ENCODE peak calls at places on chromosomes 4 and X, in seven cellular contexts. U is kidney tubule cell, N is uterus, L is prostate gland, T is caudate nucleus, R is RWPE1, H is iris pigment epithelial cell. J is an unnamed sample.

GRCh38 chr4:158051401-158052235 is 121.2 kb downstream of the GASK1B start:
- DNase-seq in U (peak), N (peak), L (no peak), T (no peak), R (no peak), H (peak), J (no peak)

GRCh38 chr4:5222951-5223350 is 171.7 kb downstream of the STK32B start:
- DNase-seq in U (no peak), N (no peak), L (no peak), T (no peak), R (no peak), H (no peak), J (no peak)

GRCh38 chr4:157127571-157127970 is 51.6 kb downstream of the GLRB start:
- DNase-seq in U (no peak), N (no peak), L (no peak), T (no peak), R (no peak), H (no peak), J (no peak)

GRCh38 chr4:7297374-7297773 is 105.0 kb downstream of the SORCS2 start:
- DNase-seq in U (no peak), N (no peak), L (no peak), T (no peak), R (no peak), H (no peak), J (no peak)

GRCh38 chr4:121189811-121190210 is 25.7 kb upstream of the TNIP3 start:
- DNase-seq in U (no peak), N (no peak), L (no peak), T (no peak), R (no peak), H (no peak), J (no peak)

GRCh38 chr4:156615066-156615514 is 356.5 kb downstream of the PDGFC start:
- DNase-seq in U (peak), N (peak), L (no peak), T (no peak), R (no peak), H (peak), J (no peak)

GRCh38 chr4:186554485-186554884 is 882 bp downstream of the MTNR1A start:
- DNase-seq in U (peak), N (no peak), L (peak), T (no peak), R (peak), H (peak), J (no peak)

GRCh38 chr4:155666701-155667537 is at the start of gene GUCY1A1:
- DNase-seq in U (peak), N (peak), L (peak), T (peak), R (peak), H (peak), J (peak)

GRCh38 chr4:77465271-77465670 is 140.3 kb upstream of the CXCL13 start:
- DNase-seq in U (peak), N (no peak), L (peak), T (no peak), R (peak), H (peak), J (no peak)

GRCh38 chr4:78720151-78720726 is 55.9 kb upstream of the BMP2K start:
- DNase-seq in U (no peak), N (no peak), L (no peak), T (no peak), R (no peak), H (no peak), J (no peak)

GRCh38 chrX:20547649-20548051 is 280.9 kb upstream of the RPS6KA3 start:
- DNase-seq in U (peak), N (no peak), L (peak), T (no peak), R (no peak), H (peak), J (no peak)

GRCh38 chr4:182649698-182650477 is 267.3 kb downstream of the DCTD start:
- DNase-seq in U (no peak), N (no peak), L (no peak), T (no peak), R (no peak), H (no peak), J (no peak)

GRCh38 chr4:106301393-106302084 is 14.5 kb downstream of the TBCK start:
- DNase-seq in U (no peak), N (no peak), L (no peak), T (no peak), R (no peak), H (peak), J (no peak)

GRCh38 chrX:150977411-150978162 is 5.5 kb upstream of the HMGB3 start:
- DNase-seq in U (no peak), N (no peak), L (no peak), T (no peak), R (no peak), H (no peak), J (no peak)

GRCh38 chr4:70737006-70737405 is 15.2 kb downstream of the RUFY3 start:
- DNase-seq in U (no peak), N (no peak), L (no peak), T (no peak), R (no peak), H (no peak), J (no peak)

GRCh38 chrX:134764202-134764785 is 106.0 kb upstream of the PLAC1 start:
- DNase-seq in U (peak), N (no peak), L (no peak), T (no peak), R (peak), H (peak), J (no peak)

GRCh38 chrX:47572773-47573333 is 9.4 kb upstream of the TIMP1 start:
- DNase-seq in U (no peak), N (no peak), L (no peak), T (no peak), R (no peak), H (no peak), J (no peak)

GRCh38 chr4:124121511-124121934 is 591.0 kb downstream of the ANKRD50 start:
- DNase-seq in U (peak), N (no peak), L (peak), T (no peak), R (no peak), H (peak), J (no peak)

GRCh38 chr4:141788169-141788915 is 152.0 kb downstream of the IL15 start:
- DNase-seq in U (no peak), N (no peak), L (no peak), T (no peak), R (no peak), H (peak), J (no peak)

GRCh38 chr4:51843309-51844156 is 580 bp downstream of the DCUN1D4 start:
- DNase-seq in U (peak), N (peak), L (peak), T (peak), R (peak), H (peak), J (peak)

GRCh38 chr4:94076498-94076897 is 131.2 kb upstream of the SMARCAD1 start:
- DNase-seq in U (no peak), N (no peak), L (no peak), T (no peak), R (no peak), H (no peak), J (no peak)

GRCh38 chrX:21374994-21375794 is 976 bp downstream of the CNKSR2 start:
- DNase-seq in U (no peak), N (no peak), L (no peak), T (no peak), R (no peak), H (no peak), J (no peak)

GRCh38 chr4:128477540-128477939 is 189.9 kb upstream of the PGRMC2 start:
- DNase-seq in U (no peak), N (no peak), L (no peak), T (no peak), R (no peak), H (no peak), J (no peak)

GRCh38 chrX:34563809-34564208 is 93.3 kb downstream of the TMEM47 start:
- DNase-seq in U (peak), N (no peak), L (no peak), T (no peak), R (no peak), H (no peak), J (no peak)

GRCh38 chr4:47010347-47011188 is 17.2 kb upstream of the GABRA4 start:
- DNase-seq in U (peak), N (no peak), L (no peak), T (no peak), R (no peak), H (no peak), J (no peak)

GRCh38 chr4:125650557-125650956 is 335.8 kb downstream of the FAT4 start:
- DNase-seq in U (peak), N (no peak), L (no peak), T (no peak), R (no peak), H (peak), J (no peak)

GRCh38 chr4:111977419-111977965 is 167.8 kb upstream of the FAM241A start:
- DNase-seq in U (no peak), N (no peak), L (no peak), T (no peak), R (no peak), H (no peak), J (no peak)

GRCh38 chrX:5388087-5388486 is 840.6 kb downstream of the NLGN4X start:
- DNase-seq in U (no peak), N (no peak), L (no peak), T (no peak), R (no peak), H (no peak), J (no peak)

GRCh38 chrX:538311-538710 is 92.3 kb upstream of the SHOX start:
- DNase-seq in U (no peak), N (no peak), L (no peak), T (no peak), R (peak), H (no peak), J (no peak)